ENCODE peak calls at places on chromosomes 13 and 19, in six cellular contexts. N is stimulated activated CD8-positive, alpha-beta memory T cell treated with anti-CD3 and anti-CD28 coated beads, Interleukin-7, amount 100 ng/mL, for 48 hours; P is amniotic epithelial cell; S is CD14-positive monocyte; D is GM04504; I is EL. U is an unnamed sample.

GRCh38 chr19:4352701-4353121 is 9.3 kb downstream of the MPND start:
- DNase-seq in N (no peak), P (peak), S (no peak), D (no peak), I (peak), U (peak)

GRCh38 chr13:79492918-79493594 is 12.1 kb downstream of the NDFIP2 start:
- DNase-seq in N (no peak), P (no peak), S (no peak), D (no peak), I (no peak), U (no peak)

GRCh38 chr13:21846605-21847004 is 175.7 kb downstream of the FGF9 start:
- DNase-seq in N (no peak), P (no peak), S (no peak), D (no peak), I (no peak), U (no peak)

GRCh38 chr19:18699403-18700054 is 16.0 kb downstream of the CRTC1 start:
- DNase-seq in N (no peak), P (no peak), S (no peak), D (no peak), I (no peak), U (no peak)

GRCh38 chr19:18651738-18652137 is 14.9 kb downstream of the KLHL26 start:
- DNase-seq in N (no peak), P (no peak), S (no peak), D (no peak), I (no peak), U (no peak)

GRCh38 chr13:66329988-66330429 is 900.1 kb downstream of the PCDH9 start:
- DNase-seq in N (no peak), P (peak), S (no peak), D (no peak), I (peak), U (no peak)

GRCh38 chr13:39536906-39537305 is 66.1 kb downstream of the LHFPL6 start:
- DNase-seq in N (no peak), P (no peak), S (no peak), D (no peak), I (no peak), U (no peak)

GRCh38 chr19:45717983-45718650 is 12.6 kb downstream of the FBXO46 start:
- DNase-seq in N (no peak), P (peak), S (no peak), D (no peak), I (no peak), U (no peak)

GRCh38 chr13:62375653-62376052 is 960.0 kb upstream of the PCDH20 start:
- DNase-seq in N (no peak), P (no peak), S (no peak), D (no peak), I (no peak), U (no peak)

GRCh38 chr13:97856001-97856675 is 97.3 kb upstream of the IPO5 start:
- DNase-seq in N (no peak), P (peak), S (no peak), D (no peak), I (peak), U (no peak)

GRCh38 chr19:13986348-13986904 is 19.7 kb downstream of the RFX1 start:
- DNase-seq in N (peak), P (peak), S (peak), D (no peak), I (peak), U (peak)

GRCh38 chr13:63370101-63370500 is 1954.5 kb upstream of the PCDH20 start:
- DNase-seq in N (no peak), P (no peak), S (no peak), D (no peak), I (no peak), U (no peak)

GRCh38 chr19:49763230-49763629 is at the start of gene TSKS:
- DNase-seq in N (no peak), P (no peak), S (no peak), D (no peak), I (no peak), U (no peak)

GRCh38 chr13:30690282-30691188 is 44.8 kb upstream of the ALOX5AP start:
- DNase-seq in N (no peak), P (peak), S (peak), D (peak), I (peak), U (no peak)

GRCh38 chr19:310781-311496 is 19.7 kb upstream of the PLPP2 start:
- DNase-seq in N (no peak), P (no peak), S (no peak), D (no peak), I (no peak), U (no peak)

GRCh38 chr19:2255982-2256685 is at the start of gene JSRP1:
- DNase-seq in N (no peak), P (no peak), S (no peak), D (no peak), I (no peak), U (no peak)

GRCh38 chr13:41007359-41008118 is 11.6 kb downstream of the ELF1 start:
- DNase-seq in N (no peak), P (no peak), S (no peak), D (no peak), I (peak), U (no peak)

GRCh38 chr13:35836476-35836875 is 294.7 kb downstream of the DCLK1 start:
- DNase-seq in N (no peak), P (no peak), S (no peak), D (peak), I (no peak), U (no peak)

GRCh38 chr19:33464010-33464732 is 57.4 kb downstream of the PEPD start:
- DNase-seq in N (no peak), P (no peak), S (no peak), D (no peak), I (no peak), U (no peak)

GRCh38 chr13:45101327-45102018 is 18.8 kb upstream of the GTF2F2 start:
- DNase-seq in N (no peak), P (no peak), S (no peak), D (no peak), I (no peak), U (no peak)

GRCh38 chr13:28820099-28821051 is at the start of gene MTUS2:
- DNase-seq in N (no peak), P (no peak), S (no peak), D (no peak), I (no peak), U (no peak)

GRCh38 chr13:76522083-76522755 is 364.0 kb downstream of the KCTD12 start:
- DNase-seq in N (no peak), P (peak), S (no peak), D (no peak), I (peak), U (no peak)

GRCh38 chr13:113422790-113423189 is 30.5 kb downstream of the ADPRHL1 start:
- DNase-seq in N (no peak), P (no peak), S (no peak), D (no peak), I (no peak), U (no peak)

GRCh38 chr19:45769821-45770191 is 754 bp upstream of the SIX5 start:
- DNase-seq in N (no peak), P (peak), S (no peak), D (no peak), I (no peak), U (peak)

GRCh38 chr13:59444210-59444857 is 719.4 kb downstream of the DIAPH3 start:
- DNase-seq in N (no peak), P (no peak), S (no peak), D (no peak), I (no peak), U (no peak)

GRCh38 chr13:107867701-107868661 is 347.4 kb downstream of the LIG4 start:
- DNase-seq in N (no peak), P (peak), S (no peak), D (no peak), I (no peak), U (no peak)

GRCh38 chr19:16076958-16077611 is 790 bp downstream of the TPM4 start:
- DNase-seq in N (no peak), P (no peak), S (no peak), D (no peak), I (no peak), U (no peak)

GRCh38 chr13:81917829-81918228 is 1576.9 kb upstream of the SPRY2 start:
- DNase-seq in N (no peak), P (no peak), S (no peak), D (no peak), I (no peak), U (no peak)

GRCh38 chr13:43767351-43767901 is 19.3 kb downstream of the ENOX1 start:
- DNase-seq in N (no peak), P (no peak), S (no peak), D (no peak), I (no peak), U (no peak)

GRCh38 chr19:45508931-45509691 is 1.8 kb downstream of the VASP start:
- DNase-seq in N (no peak), P (peak), S (peak), D (peak), I (peak), U (no peak)

GRCh38 chr19:48852292-48852691 is 16.0 kb upstream of the HSD17B14 start:
- DNase-seq in N (no peak), P (no peak), S (no peak), D (no peak), I (no peak), U (no peak)

GRCh38 chr13:92224052-92224821 is 825.8 kb downstream of the GPC5 start:
- DNase-seq in N (no peak), P (peak), S (no peak), D (peak), I (no peak), U (no peak)

GRCh38 chr19:14381689-14382474 is 638 bp downstream of the ADGRE5 start:
- DNase-seq in N (no peak), P (peak), S (peak), D (peak), I (peak), U (peak)